ENCODE peak calls at places on chromosomes 11 and 22, in four cellular contexts. T is PC-9, X is brain microvascular endothelial cell, D is adrenal gland. N is an unnamed sample.

GRCh38 chr22:24134090-24134846 is 47.0 kb upstream of the SUSD2 start:
- DNase-seq in D (no peak), T (no peak), X (no peak), N (no peak)

GRCh38 chr11:2754008-2754407 is 54.2 kb upstream of the KCNQ1OT1 start:
- DNase-seq in D (no peak), X (no peak), T (no peak), N (no peak)

GRCh38 chr11:119419834-119420492 is 3.0 kb downstream of the THY1 start:
- DNase-seq in T (no peak), D (no peak), X (no peak), N (no peak)

GRCh38 chr22:37633693-37634504 is 5.6 kb upstream of the SH3BP1 start:
- DNase-seq in D (peak; percentile 87), T (no peak), X (peak; percentile 76), N (peak; percentile 83)

GRCh38 chr11:134385774-134386565 is 26.1 kb downstream of the B3GAT1 start:
- DNase-seq in T (no peak), D (no peak), X (no peak), N (no peak)

GRCh38 chr11:74978041-74978440 is 10.7 kb upstream of the NEU3 start:
- DNase-seq in T (no peak), X (no peak), D (no peak), N (no peak)

GRCh38 chr22:20853236-20853660 is 5.4 kb downstream of the PI4KA start:
- DNase-seq in D (no peak), T (no peak), X (no peak), N (no peak)

GRCh38 chr11:23540101-23540561 is 679.9 kb upstream of the CCDC179 start:
- DNase-seq in T (no peak), X (peak; percentile 32), D (no peak), N (no peak)

GRCh38 chr11:59283825-59284772 is 71.4 kb upstream of the MPEG1 start:
- DNase-seq in X (peak; percentile 55), D (peak; percentile 35), T (peak; percentile 62), N (no peak)

GRCh38 chr22:38422615-38423511 is 32.1 kb downstream of the KCNJ4 start:
- DNase-seq in X (no peak), T (no peak), D (no peak), N (no peak)

GRCh38 chr22:41435560-41435959 is 11.0 kb downstream of the TOB2 start:
- DNase-seq in D (no peak), T (no peak), X (no peak), N (no peak)

GRCh38 chr11:67071420-67072284 is 15.0 kb downstream of the RHOD start:
- DNase-seq in T (no peak), X (peak; percentile 71), D (peak; percentile 69), N (no peak)

GRCh38 chr11:78054971-78055370 is 8.7 kb upstream of the THRSP start:
- DNase-seq in D (no peak), T (no peak), X (no peak), N (no peak)

GRCh38 chr11:20055312-20055711 is 105.0 kb downstream of the DBX1 start:
- DNase-seq in X (no peak), T (no peak), D (no peak), N (no peak)

GRCh38 chr11:94297967-94298576 is 6.3 kb upstream of the IZUMO1R start:
- DNase-seq in D (no peak), T (no peak), X (no peak), N (no peak)

GRCh38 chr11:111762981-111763643 is 3.1 kb downstream of the PPP2R1B start:
- DNase-seq in D (no peak), X (no peak), T (no peak), N (no peak)
- TF ChIP-seq CTCF in D (no peak), X (peak; percentile 35), T (no peak), N (peak; percentile 16)

GRCh38 chr11:47980093-47980906 is at the start of gene PTPRJ:
- DNase-seq in X (no peak), D (peak; percentile 26), T (no peak), N (peak; percentile 72)
- TF ChIP-seq CTCF in X (no peak), D (no peak), T (no peak), N (no peak)

DNA sequence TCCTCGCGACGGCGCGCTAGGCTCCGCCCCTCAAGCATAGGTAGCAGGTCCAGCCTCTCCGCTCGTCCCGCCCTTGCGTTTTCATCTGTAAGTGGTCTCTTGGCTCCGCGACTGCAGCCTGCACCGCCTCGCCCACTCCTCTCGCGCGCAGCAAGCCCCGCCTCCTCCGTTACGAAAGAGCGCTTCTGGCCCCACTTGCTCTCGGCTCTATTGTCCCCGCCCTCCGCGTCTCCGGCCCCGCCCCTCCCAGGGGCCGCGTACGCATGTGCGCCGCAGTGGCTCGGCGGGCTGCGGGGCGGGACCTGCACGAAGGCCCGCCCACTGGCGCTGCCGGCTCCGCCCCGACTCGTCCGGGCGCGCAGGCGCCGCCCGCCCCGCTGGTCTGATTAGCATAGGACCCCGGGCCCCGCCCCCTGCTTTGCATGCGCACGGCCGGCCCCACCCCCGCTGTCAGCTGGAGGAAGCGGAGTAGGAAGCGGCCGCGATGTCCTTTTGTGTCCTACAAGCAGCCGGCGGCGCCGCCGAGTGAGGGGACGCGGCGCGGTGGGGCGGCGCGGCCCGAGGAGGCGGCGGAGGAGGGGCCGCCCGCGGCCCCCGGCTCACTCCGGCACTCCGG is at the start of gene ESRRA:
- DNase-seq in X (peak; percentile 97), D (peak; percentile 99), T (peak; percentile 96), N (peak; percentile 100)
- TF ChIP-seq CTCF in X (no peak), D (no peak), T (no peak), N (no peak)

GRCh38 chr11:60763692-60764369 is 7.2 kb downstream of the MS4A15 start:
- DNase-seq in D (no peak), T (no peak), X (no peak), N (no peak)
- TF ChIP-seq CTCF in D (no peak), T (peak; percentile 24), X (no peak), N (no peak)

DNA sequence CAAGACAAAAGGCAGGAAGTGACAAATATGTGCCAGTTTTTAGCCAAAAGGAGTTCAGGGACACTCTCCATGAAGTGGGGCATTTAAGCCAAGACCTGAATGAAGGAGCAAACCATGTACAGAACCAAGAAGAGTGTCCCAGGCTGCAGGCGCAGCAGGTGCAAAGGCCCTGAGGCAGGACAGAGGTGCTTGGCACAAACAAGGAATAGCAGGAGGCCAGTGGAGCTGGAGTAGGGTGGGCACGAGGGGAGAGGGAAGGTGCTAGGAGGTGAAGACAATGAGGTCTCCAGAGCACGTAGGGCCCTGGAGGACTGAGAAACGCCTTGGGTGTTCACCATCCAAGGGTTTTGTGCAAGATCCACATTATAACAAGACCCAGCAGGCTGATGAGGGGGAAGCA is 474.1 kb downstream of the MN1 start:
- DNase-seq in T (no peak), X (no peak), D (no peak), N (peak; percentile 42)
- TF ChIP-seq CTCF in T (no peak), X (no peak), D (no peak), N (no peak)

N was measured in type B pancreatic cell.